ENCODE peak calls at places on chromosomes 5 and 9, in seven cellular contexts. N is ecto neural progenitor cell; R is mesenchymal stem cell; O is CD8-positive, alpha-beta T cell; I is iris pigment epithelial cell; E is T follicular helper cell; J is NCI-H1436. G is an unnamed sample.

GRCh38 chr5:180093651-180094382 is 22.3 kb upstream of the RNF130 start:
- DNase-seq in N (no peak), R (no peak), O (no peak), I (no peak), E (no peak), J (no peak), G (peak; percentile 43)

GRCh38 chr9:137478613-137479314 is 19.6 kb upstream of the NSMF start:
- DNase-seq in N (no peak), R (no peak), O (no peak), I (peak; percentile 27), E (no peak), J (no peak), G (no peak)

GRCh38 chr5:66002415-66002814 is 76.0 kb downstream of the ERBIN start:
- DNase-seq in N (no peak), R (no peak), O (no peak), I (no peak), E (no peak), J (no peak), G (no peak)

GRCh38 chr5:5560016-5560415 is 137.5 kb downstream of the ICE1 start:
- DNase-seq in N (no peak), R (no peak), O (no peak), I (no peak), E (no peak), J (no peak), G (no peak)

GRCh38 chr9:13524245-13524644 is 244.8 kb upstream of the MPDZ start:
- DNase-seq in N (no peak), R (peak; percentile 20), O (no peak), I (peak; percentile 39), E (no peak), J (no peak), G (no peak)

GRCh38 chr9:6414291-6414690 is 1.3 kb downstream of the UHRF2 start:
- DNase-seq in N (no peak), R (peak; percentile 65), O (no peak), I (peak; percentile 69), E (no peak), J (no peak), G (no peak)

GRCh38 chr5:116685069-116685468 is 110.4 kb upstream of the SEMA6A start:
- DNase-seq in N (no peak), R (no peak), O (no peak), I (no peak), E (no peak), J (no peak), G (no peak)

GRCh38 chr5:176639981-176640380 is 7.3 kb upstream of the TSPAN17 start:
- DNase-seq in N (no peak), R (no peak), O (no peak), I (no peak), E (no peak), J (no peak), G (no peak)

GRCh38 chr9:18268381-18268780 is 205.6 kb upstream of the ADAMTSL1 start:
- DNase-seq in N (no peak), R (peak; percentile 23), O (no peak), I (peak; percentile 30), E (no peak), J (no peak), G (no peak)

GRCh38 chr5:110053824-110054223 is 364.1 kb downstream of the MAN2A1 start:
- DNase-seq in N (no peak), R (no peak), O (no peak), I (no peak), E (no peak), J (no peak), G (no peak)

GRCh38 chr5:75948441-75948840 is 134.7 kb upstream of the SV2C start:
- DNase-seq in N (no peak), R (no peak), O (no peak), I (no peak), E (no peak), J (no peak), G (no peak)

GRCh38 chr5:946720-947625 is 54.3 kb downstream of the TRIP13 start:
- DNase-seq in N (peak; percentile 44), R (no peak), O (no peak), I (no peak), E (no peak), J (no peak), G (no peak)

GRCh38 chr5:130112246-130112645 is 208.0 kb downstream of the CHSY3 start:
- DNase-seq in N (no peak), R (no peak), O (no peak), I (no peak), E (no peak), J (no peak), G (no peak)

GRCh38 chr5:55037046-55037771 is 13.2 kb downstream of the GZMK start:
- DNase-seq in N (no peak), R (peak; percentile 28), O (peak; percentile 46), I (peak; percentile 30), E (peak; percentile 6), J (no peak), G (no peak)

GRCh38 chr5:32360906-32361305 is 48.2 kb upstream of the MTMR12 start:
- DNase-seq in N (no peak), R (no peak), O (no peak), I (no peak), E (no peak), J (no peak), G (no peak)

GRCh38 chr9:696332-697090 is 145.0 kb upstream of the DMRT1 start:
- DNase-seq in N (no peak), R (peak; percentile 80), O (no peak), I (peak; percentile 83), E (no peak), J (no peak), G (no peak)

GRCh38 chr5:173458819-173459218 is 130.6 kb upstream of the STC2 start:
- DNase-seq in N (no peak), R (peak; percentile 84), O (no peak), I (peak; percentile 90), E (no peak), J (no peak), G (no peak)

GRCh38 chr5:159458217-159458711 is 128.0 kb upstream of the IL12B start:
- DNase-seq in N (no peak), R (no peak), O (no peak), I (no peak), E (no peak), J (no peak), G (no peak)

GRCh38 chr5:135190345-135191083 is 156.5 kb upstream of the PITX1 start:
- DNase-seq in N (no peak), R (no peak), O (no peak), I (peak; percentile 15), E (no peak), J (no peak), G (no peak)

GRCh38 chr5:56534102-56534501 is 281.2 kb upstream of the MAP3K1 start:
- DNase-seq in N (no peak), R (no peak), O (no peak), I (peak; percentile 35), E (no peak), J (no peak), G (no peak)

GRCh38 chr5:122156724-122157325 is 27.5 kb downstream of the ZNF474 start:
- DNase-seq in N (no peak), R (peak; percentile 74), O (no peak), I (peak; percentile 80), E (no peak), J (no peak), G (no peak)

GRCh38 chr5:6772886-6773285 is 59.7 kb downstream of the TENT4A start:
- DNase-seq in N (no peak), R (no peak), O (no peak), I (no peak), E (no peak), J (peak; percentile 44), G (no peak)

GRCh38 chr9:137176302-137177182 is 4.7 kb upstream of the TMEM210 start:
- DNase-seq in N (no peak), R (peak; percentile 32), O (no peak), I (peak; percentile 54), E (no peak), J (no peak), G (no peak)

GRCh38 chr5:151523335-151523734 is 67.8 kb downstream of the FAT2 start:
- DNase-seq in N (no peak), R (peak; percentile 39), O (no peak), I (peak; percentile 67), E (no peak), J (no peak), G (no peak)

GRCh38 chr9:74824654-74825053 is 63.1 kb downstream of the TRPM6 start:
- DNase-seq in N (no peak), R (peak; percentile 43), O (no peak), I (peak; percentile 72), E (no peak), J (no peak), G (no peak)

GRCh38 chr5:160166069-160166972 is 47.1 kb upstream of the PWWP2A start:
- DNase-seq in N (no peak), R (peak; percentile 25), O (no peak), I (no peak), E (no peak), J (no peak), G (no peak)

GRCh38 chr9:81563020-81563407 is 126.3 kb downstream of the TLE1 start:
- DNase-seq in N (no peak), R (no peak), O (no peak), I (no peak), E (no peak), J (no peak), G (no peak)

GRCh38 chr5:125180222-125180621 is 433.8 kb upstream of the ZNF608 start:
- DNase-seq in N (no peak), R (peak; percentile 21), O (no peak), I (peak; percentile 42), E (no peak), J (no peak), G (no peak)

GRCh38 chr9:108150736-108151135 is 661.2 kb upstream of the KLF4 start:
- DNase-seq in N (no peak), R (peak; percentile 78), O (no peak), I (peak; percentile 38), E (no peak), J (no peak), G (no peak)

GRCh38 chr5:963673-964531 is 44.7 kb upstream of the NKD2 start:
- DNase-seq in N (no peak), R (peak; percentile 93), O (peak; percentile 23), I (peak; percentile 31), E (no peak), J (no peak), G (no peak)

GRCh38 chr5:639253-639530 is 27.1 kb downstream of the CEP72 start:
- DNase-seq in N (no peak), R (no peak), O (no peak), I (no peak), E (no peak), J (no peak), G (no peak)

GRCh38 chr5:387491-388265 is 55.3 kb upstream of the EXOC3 start:
- DNase-seq in N (no peak), R (no peak), O (no peak), I (no peak), E (no peak), J (no peak), G (no peak)

GRCh38 chr5:15834596-15835245 is 334.7 kb downstream of the FBXL7 start:
- DNase-seq in N (no peak), R (peak; percentile 21), O (no peak), I (peak; percentile 90), E (no peak), J (no peak), G (no peak)

GRCh38 chr9:5630038-5630507 is 1.2 kb downstream of the RIC1 start:
- DNase-seq in N (no peak), R (peak; percentile 73), O (no peak), I (peak; percentile 55), E (no peak), J (no peak), G (peak; percentile 69)

GRCh38 chr5:142862585-142862984 is 92.4 kb downstream of the ARHGAP26 start:
- DNase-seq in N (no peak), R (no peak), O (no peak), I (no peak), E (no peak), J (no peak), G (no peak)

GRCh38 chr5:56507348-56507930 is 274.3 kb upstream of the ANKRD55 start:
- DNase-seq in N (no peak), R (no peak), O (no peak), I (no peak), E (no peak), J (no peak), G (no peak)